ENCODE peak calls at places on chromosomes 6 and 20, in ten cellular contexts. S, N, V, L, W, I, T, H, U and R are unnamed samples.

GRCh38 chr6:14501914-14502313 is 384.3 kb downstream of the CD83 start:
- DNase-seq in I (no peak), H (no peak), V (no peak), T (no peak), L (no peak), S (no peak), U (no peak), W (no peak), N (no peak), R (no peak)

GRCh38 chr20:47574616-47575401 is 73.1 kb downstream of the NCOA3 start:
- DNase-seq in N (no peak), S (no peak), W (no peak), V (no peak), I (no peak), T (peak; percentile 50), U (peak; percentile 13), L (peak; percentile 57), H (no peak), R (no peak)

GRCh38 chr6:111737065-111737521 is 131.4 kb upstream of the TRAF3IP2 start:
- DNase-seq in W (no peak), S (no peak), V (no peak), L (no peak), T (peak; percentile 49), U (no peak), I (no peak), H (no peak), N (peak; percentile 51), R (peak; percentile 39)

GRCh38 chr20:40008177-40008576 is 680.9 kb downstream of the MAFB start:
- DNase-seq in W (no peak), T (peak; percentile 44), L (no peak), N (no peak), I (no peak), H (no peak), V (no peak), U (no peak), S (no peak), R (no peak)

GRCh38 chr6:37809144-37809543 is 10.4 kb upstream of the ZFAND3 start:
- DNase-seq in I (no peak), S (no peak), N (no peak), V (no peak), T (peak; percentile 87), L (no peak), W (no peak), H (no peak), U (no peak), R (no peak)

GRCh38 chr6:55088896-55089295 is 85.4 kb upstream of the HCRTR2 start:
- DNase-seq in V (no peak), U (no peak), W (no peak), N (no peak), T (no peak), I (no peak), H (no peak), S (no peak), L (no peak), R (no peak)

GRCh38 chr20:61328906-61329558 is 77.0 kb downstream of the CDH4 start:
- DNase-seq in V (no peak), U (no peak), I (peak; percentile 37), H (peak; percentile 71), L (no peak), S (no peak), T (peak; percentile 17), N (no peak), W (no peak), R (no peak)

GRCh38 chr20:53045941-53046340 is 73.8 kb downstream of the TSHZ2 start:
- DNase-seq in I (no peak), N (no peak), L (no peak), H (no peak), S (peak; percentile 64), T (no peak), V (peak; percentile 12), W (no peak), U (no peak), R (no peak)

GRCh38 chr6:122620902-122621301 is 10.7 kb downstream of the PKIB start:
- DNase-seq in L (no peak), N (no peak), W (peak; percentile 87), V (no peak), H (no peak), I (no peak), U (no peak), S (no peak), T (peak; percentile 62), R (no peak)

GRCh38 chr6:130843575-130844320 is 16.5 kb downstream of the SMLR1 start:
- DNase-seq in T (peak; percentile 58), W (no peak), V (peak; percentile 52), H (no peak), N (peak; percentile 7), L (peak; percentile 38), I (no peak), S (no peak), U (peak; percentile 72), R (no peak)

GRCh38 chr6:25012657-25013056 is 76.9 kb upstream of the RIPOR2 start:
- DNase-seq in S (no peak), V (no peak), I (no peak), T (peak; percentile 87), U (no peak), L (no peak), H (no peak), W (peak; percentile 82), N (no peak), R (no peak)

GRCh38 chr6:156881687-156882629 is 104.8 kb downstream of the ARID1B start:
- DNase-seq in I (peak; percentile 37), V (no peak), T (peak; percentile 24), W (no peak), U (no peak), H (no peak), S (no peak), L (no peak), N (no peak), R (no peak)

GRCh38 chr6:18090349-18090786 is 32.1 kb downstream of the NHLRC1 start:
- DNase-seq in H (no peak), S (no peak), U (no peak), N (no peak), I (no peak), W (no peak), V (no peak), L (peak; percentile 64), T (no peak), R (no peak)

GRCh38 chr20:46004813-46005505 is 3.7 kb upstream of the MMP9 start:
- DNase-seq in U (peak; percentile 89), N (no peak), I (peak; percentile 52), L (no peak), T (no peak), W (peak; percentile 46), V (no peak), S (no peak), H (no peak), R (no peak)

GRCh38 chr6:137731600-137731959 is 135.5 kb upstream of the TNFAIP3 start:
- DNase-seq in W (no peak), L (no peak), U (no peak), I (no peak), N (no peak), T (no peak), H (no peak), S (no peak), V (no peak), R (no peak)
- TF ChIP-seq CTCF in W (no peak), L (no peak), U (no peak), I (no peak), N (no peak), T (no peak), H (no peak), S (no peak), V (no peak), R (no peak)

GRCh38 chr20:57108218-57108617 is 158.2 kb downstream of the BMP7 start:
- DNase-seq in H (no peak), N (no peak), U (no peak), T (no peak), V (no peak), S (no peak), I (no peak), W (no peak), L (no peak), R (no peak)
- H3K36me3 ChIP-seq in H (no peaks in the 10 kb centered on the region), N (no peaks in the 10 kb centered on the region), U (no peaks in the 10 kb centered on the region), T (no peaks in the 10 kb centered on the region), V (no peaks in the 10 kb centered on the region), S (no peaks in the 10 kb centered on the region), I (no peaks in the 10 kb centered on the region), W (no peaks in the 10 kb centered on the region), L (no peaks in the 10 kb centered on the region), R (no peaks in the 10 kb centered on the region)

GRCh38 chr20:22581437-22582385 is 2.7 kb downstream of the FOXA2 start:
- DNase-seq in T (no peak), S (no peak), N (no peak), H (no peak), L (no peak), W (no peak), I (no peak), U (peak; percentile 47), V (no peak), R (no peak)

GRCh38 chr20:22577515-22578220 is 6.7 kb downstream of the FOXA2 start:
- DNase-seq in S (no peak), T (no peak), W (no peak), I (no peak), U (peak; percentile 87), N (no peak), H (peak; percentile 88), L (no peak), V (peak; percentile 57), R (no peak)

GRCh38 chr20:22578221-22579118 is 5.9 kb downstream of the FOXA2 start:
- DNase-seq in T (no peak), N (no peak), H (peak; percentile 85), L (no peak), U (no peak), W (no peak), V (peak; percentile 54), S (no peak), I (no peak), R (no peak)

GRCh38 chr20:22579119-22579427 is 5.3 kb downstream of the FOXA2 start:
- DNase-seq in N (no peak), V (peak; percentile 36), U (peak; percentile 96), W (no peak), S (no peak), L (no peak), I (no peak), H (no peak), T (no peak), R (no peak)

GRCh38 chr20:22579711-22580697 is 4.4 kb downstream of the FOXA2 start:
- DNase-seq in H (peak; percentile 70), U (peak; percentile 57), L (no peak), V (no peak), S (no peak), T (no peak), I (no peak), N (no peak), W (no peak), R (no peak)
- H3K4me3 ChIP-seq in H (peak overlapping the region; percentile 50), U (no peak overlapping the region), L (no peak overlapping the region), V (no peak overlapping the region), S (no peak overlapping the region), T (no peak overlapping the region), I (no peak overlapping the region), N (no peak overlapping the region), W (no peak overlapping the region), R (no peak overlapping the region)

DNA sequence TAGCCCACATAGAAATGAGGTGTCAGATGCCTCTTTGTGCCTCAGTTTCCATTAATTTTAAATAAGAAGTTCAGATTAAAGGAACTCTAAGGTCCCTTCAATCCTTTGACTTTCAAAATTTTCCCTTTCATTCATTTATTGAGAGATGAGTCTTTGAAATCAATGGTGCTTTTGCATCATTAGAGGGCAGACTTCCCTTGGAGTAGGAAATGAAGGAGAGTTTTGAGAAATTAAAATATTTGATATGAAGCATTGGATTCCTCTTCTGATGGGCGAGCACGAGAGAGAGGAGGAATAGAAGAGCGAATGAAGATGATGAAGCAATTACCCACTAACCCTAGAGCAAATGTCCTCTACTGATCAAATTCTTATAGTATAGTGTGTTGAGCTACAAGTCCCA is 105.7 kb downstream of the EDN1 start:
- DNase-seq in I (no peak), U (no peak), L (no peak), S (no peak), H (no peak), T (no peak), W (no peak), V (no peak), N (no peak), R (no peak)
- TF ChIP-seq CTCF in I (no peak), U (no peak), L (no peak), S (no peak), H (peak; percentile 21), T (peak; percentile 11), W (peak; percentile 51), V (no peak), N (no peak), R (peak; percentile 5)